ENCODE peak calls at places on chromosomes 7 and 10, in four cellular contexts. One of them, this sample, is unnamed.
A peak's percentile ranks its signal among the peaks of the same experiment; 100 is the strongest.

GRCh38 chr10:21069929-21070363 is 172.8 kb upstream of the NEBL start:
- DNase-seq in iPS-NIHi11: no peak
- DNase-seq in neural progenitor cell: peak; percentile 35
- DNase-seq in fibroblast of lung: no peak
- DNase-seq in this sample: no peak

GRCh38 chr10:70849582-70850016 is 33.9 kb downstream of the SGPL1 start:
- DNase-seq in iPS-NIHi11: no peak
- DNase-seq in neural progenitor cell: no peak
- DNase-seq in fibroblast of lung: peak; percentile 80
- DNase-seq in this sample: no peak

GRCh38 chr10:72746606-72747357 is 54.8 kb downstream of the MCU start:
- DNase-seq in iPS-NIHi11: no peak
- DNase-seq in neural progenitor cell: no peak
- DNase-seq in fibroblast of lung: no peak
- DNase-seq in this sample: no peak

GRCh38 chr10:74058658-74059057 is 60.7 kb downstream of the VCL start:
- DNase-seq in iPS-NIHi11: no peak
- DNase-seq in neural progenitor cell: peak; percentile 28
- DNase-seq in fibroblast of lung: peak; percentile 50
- DNase-seq in this sample: no peak

GRCh38 chr10:91197044-91197651 is 23.3 kb upstream of the PCGF5 start:
- DNase-seq in iPS-NIHi11: no peak
- DNase-seq in neural progenitor cell: peak; percentile 4
- DNase-seq in fibroblast of lung: peak; percentile 57
- DNase-seq in this sample: no peak

GRCh38 chr10:82313401-82313800 is 438.4 kb downstream of the NRG3 start:
- DNase-seq in iPS-NIHi11: no peak
- DNase-seq in neural progenitor cell: no peak
- DNase-seq in fibroblast of lung: no peak
- DNase-seq in this sample: no peak

GRCh38 chr10:23147035-23147434 is 45.1 kb upstream of the PTF1A start:
- DNase-seq in iPS-NIHi11: no peak
- DNase-seq in neural progenitor cell: no peak
- DNase-seq in fibroblast of lung: no peak
- DNase-seq in this sample: no peak

GRCh38 chr7:269721-270120 is 20.2 kb upstream of the FOXL3 start:
- DNase-seq in iPS-NIHi11: no peak
- DNase-seq in neural progenitor cell: no peak
- DNase-seq in fibroblast of lung: no peak
- DNase-seq in this sample: no peak

GRCh38 chr10:22629843-22630228 is 84.5 kb downstream of the PIP4K2A start:
- DNase-seq in iPS-NIHi11: no peak
- DNase-seq in neural progenitor cell: no peak
- DNase-seq in fibroblast of lung: no peak
- DNase-seq in this sample: no peak

GRCh38 chr10:3758491-3758970 is 26.5 kb downstream of the KLF6 start:
- DNase-seq in iPS-NIHi11: no peak
- DNase-seq in neural progenitor cell: no peak
- DNase-seq in fibroblast of lung: no peak
- DNase-seq in this sample: peak; percentile 67

GRCh38 chr10:110113670-110114337 is 93.6 kb upstream of the MXI1 start:
- DNase-seq in iPS-NIHi11: no peak
- DNase-seq in neural progenitor cell: no peak
- DNase-seq in fibroblast of lung: no peak
- DNase-seq in this sample: no peak

GRCh38 chr7:28369523-28369922 is 42.8 kb upstream of the CREB5 start:
- DNase-seq in iPS-NIHi11: no peak
- DNase-seq in neural progenitor cell: no peak
- DNase-seq in fibroblast of lung: no peak
- DNase-seq in this sample: no peak

GRCh38 chr7:82183633-82184032 is 259.9 kb downstream of the CACNA2D1 start:
- DNase-seq in iPS-NIHi11: no peak
- DNase-seq in neural progenitor cell: no peak
- DNase-seq in fibroblast of lung: peak; percentile 52
- DNase-seq in this sample: no peak

GRCh38 chr10:6504296-6504695 is 75.8 kb downstream of the PRKCQ start:
- DNase-seq in iPS-NIHi11: no peak
- DNase-seq in neural progenitor cell: no peak
- DNase-seq in fibroblast of lung: no peak
- DNase-seq in this sample: no peak

GRCh38 chr7:141045842-141046630 is 27.8 kb upstream of the TMEM178B start:
- DNase-seq in iPS-NIHi11: no peak
- DNase-seq in neural progenitor cell: no peak
- DNase-seq in fibroblast of lung: no peak
- DNase-seq in this sample: no peak

GRCh38 chr10:3043512-3044368 is 23.6 kb upstream of the PFKP start:
- DNase-seq in iPS-NIHi11: peak; percentile 76
- DNase-seq in neural progenitor cell: peak; percentile 89
- DNase-seq in fibroblast of lung: peak; percentile 84
- DNase-seq in this sample: peak; percentile 89

GRCh38 chr7:121398246-121398645 is 2.1 kb upstream of the FAM3C start:
- DNase-seq in iPS-NIHi11: no peak
- DNase-seq in neural progenitor cell: peak; percentile 43
- DNase-seq in fibroblast of lung: no peak
- DNase-seq in this sample: no peak

This sample was measured in endodermal cell.